ENCODE peak calls at places on chromosomes 16 and 17, in seven cellular contexts. One of them, this sample, is unnamed. For H3K4me1, the result is how much of the 10 kb centered on the place peaks cover.

GRCh38 chr17:77054926-77055325 is 85.8 kb upstream of the SEC14L1 start:
- DNase-seq in stomach: no peak
- DNase-seq in heart right ventricle: no peak
- DNase-seq in PC-3: no peak
- DNase-seq in esophagus squamous epithelium: no peak
- DNase-seq in body of pancreas: no peak
- DNase-seq in upper lobe of left lung: peak
- DNase-seq in this sample: no peak

GRCh38 chr16:57184890-57185445 is 871 bp downstream of the PSME3IP1 start:
- DNase-seq in stomach: no peak
- DNase-seq in heart right ventricle: no peak
- DNase-seq in PC-3: no peak
- DNase-seq in esophagus squamous epithelium: no peak
- DNase-seq in body of pancreas: no peak
- DNase-seq in upper lobe of left lung: no peak
- DNase-seq in this sample: no peak

GRCh38 chr16:57976331-57976796 is 5.4 kb upstream of the CNGB1 start:
- DNase-seq in stomach: no peak
- DNase-seq in heart right ventricle: no peak
- DNase-seq in PC-3: no peak
- DNase-seq in esophagus squamous epithelium: no peak
- DNase-seq in body of pancreas: no peak
- DNase-seq in upper lobe of left lung: no peak
- DNase-seq in this sample: no peak

GRCh38 chr16:21263640-21264211 is 14.4 kb downstream of the CRYM start:
- DNase-seq in stomach: no peak
- DNase-seq in heart right ventricle: no peak
- DNase-seq in PC-3: no peak
- DNase-seq in esophagus squamous epithelium: no peak
- DNase-seq in body of pancreas: no peak
- DNase-seq in upper lobe of left lung: no peak
- DNase-seq in this sample: no peak

GRCh38 chr16:83887088-83887487 is 11.8 kb upstream of the MLYCD start:
- DNase-seq in stomach: peak
- DNase-seq in heart right ventricle: no peak
- DNase-seq in PC-3: peak
- DNase-seq in esophagus squamous epithelium: no peak
- DNase-seq in body of pancreas: peak
- DNase-seq in upper lobe of left lung: no peak
- DNase-seq in this sample: no peak

GRCh38 chr17:8894673-8895578 is 27.5 kb upstream of the PIK3R6 start:
- DNase-seq in stomach: peak
- DNase-seq in heart right ventricle: peak
- DNase-seq in PC-3: peak
- DNase-seq in esophagus squamous epithelium: no peak
- DNase-seq in body of pancreas: peak
- DNase-seq in upper lobe of left lung: no peak
- DNase-seq in this sample: no peak

GRCh38 chr16:49643429-49644142 is 212.3 kb downstream of the ZNF423 start:
- DNase-seq in stomach: no peak
- DNase-seq in heart right ventricle: no peak
- DNase-seq in PC-3: no peak
- DNase-seq in esophagus squamous epithelium: no peak
- DNase-seq in body of pancreas: no peak
- DNase-seq in upper lobe of left lung: no peak
- DNase-seq in this sample: no peak

GRCh38 chr17:3006801-3007200 is 56.6 kb downstream of the OR1D5 start:
- DNase-seq in stomach: no peak
- DNase-seq in heart right ventricle: no peak
- DNase-seq in PC-3: no peak
- DNase-seq in esophagus squamous epithelium: no peak
- DNase-seq in body of pancreas: no peak
- DNase-seq in upper lobe of left lung: no peak
- DNase-seq in this sample: no peak

GRCh38 chr17:61464121-61464905 is 12.1 kb downstream of the TBX4 start:
- DNase-seq in stomach: no peak
- DNase-seq in heart right ventricle: no peak
- DNase-seq in PC-3: no peak
- DNase-seq in esophagus squamous epithelium: no peak
- DNase-seq in body of pancreas: no peak
- DNase-seq in upper lobe of left lung: peak
- DNase-seq in this sample: peak

GRCh38 chr17:81396722-81397313 is 1.6 kb downstream of the BAHCC1 start:
- DNase-seq in stomach: peak
- DNase-seq in heart right ventricle: no peak
- DNase-seq in PC-3: peak
- DNase-seq in esophagus squamous epithelium: no peak
- DNase-seq in body of pancreas: no peak
- DNase-seq in upper lobe of left lung: peak
- DNase-seq in this sample: peak

GRCh38 chr17:7887482-7888183 is 956 bp upstream of the CHD3 start:
- DNase-seq in stomach: peak
- DNase-seq in heart right ventricle: peak
- DNase-seq in PC-3: peak
- DNase-seq in esophagus squamous epithelium: no peak
- DNase-seq in body of pancreas: peak
- DNase-seq in upper lobe of left lung: peak
- DNase-seq in this sample: peak

GRCh38 chr16:10858203-10858602 is 18.8 kb upstream of the CIITA start:
- DNase-seq in stomach: no peak
- DNase-seq in heart right ventricle: no peak
- DNase-seq in PC-3: no peak
- DNase-seq in esophagus squamous epithelium: no peak
- DNase-seq in body of pancreas: no peak
- DNase-seq in upper lobe of left lung: no peak
- DNase-seq in this sample: no peak

GRCh38 chr17:34997355-34997862 is 17.1 kb downstream of the LIG3 start:
- DNase-seq in stomach: peak
- DNase-seq in heart right ventricle: peak
- DNase-seq in PC-3: peak
- DNase-seq in esophagus squamous epithelium: no peak
- DNase-seq in body of pancreas: peak
- DNase-seq in upper lobe of left lung: no peak
- DNase-seq in this sample: peak

GRCh38 chr17:182164-182751 is 808 bp upstream of the DOC2B start:
- DNase-seq in stomach: peak
- DNase-seq in heart right ventricle: no peak
- DNase-seq in PC-3: no peak
- DNase-seq in esophagus squamous epithelium: no peak
- DNase-seq in body of pancreas: peak
- DNase-seq in upper lobe of left lung: no peak
- DNase-seq in this sample: no peak

GRCh38 chr16:66383551-66383950 is 17.1 kb downstream of the CDH5 start:
- DNase-seq in stomach: no peak
- DNase-seq in heart right ventricle: no peak
- DNase-seq in PC-3: no peak
- DNase-seq in esophagus squamous epithelium: no peak
- DNase-seq in body of pancreas: no peak
- DNase-seq in upper lobe of left lung: no peak
- DNase-seq in this sample: no peak

DNA sequence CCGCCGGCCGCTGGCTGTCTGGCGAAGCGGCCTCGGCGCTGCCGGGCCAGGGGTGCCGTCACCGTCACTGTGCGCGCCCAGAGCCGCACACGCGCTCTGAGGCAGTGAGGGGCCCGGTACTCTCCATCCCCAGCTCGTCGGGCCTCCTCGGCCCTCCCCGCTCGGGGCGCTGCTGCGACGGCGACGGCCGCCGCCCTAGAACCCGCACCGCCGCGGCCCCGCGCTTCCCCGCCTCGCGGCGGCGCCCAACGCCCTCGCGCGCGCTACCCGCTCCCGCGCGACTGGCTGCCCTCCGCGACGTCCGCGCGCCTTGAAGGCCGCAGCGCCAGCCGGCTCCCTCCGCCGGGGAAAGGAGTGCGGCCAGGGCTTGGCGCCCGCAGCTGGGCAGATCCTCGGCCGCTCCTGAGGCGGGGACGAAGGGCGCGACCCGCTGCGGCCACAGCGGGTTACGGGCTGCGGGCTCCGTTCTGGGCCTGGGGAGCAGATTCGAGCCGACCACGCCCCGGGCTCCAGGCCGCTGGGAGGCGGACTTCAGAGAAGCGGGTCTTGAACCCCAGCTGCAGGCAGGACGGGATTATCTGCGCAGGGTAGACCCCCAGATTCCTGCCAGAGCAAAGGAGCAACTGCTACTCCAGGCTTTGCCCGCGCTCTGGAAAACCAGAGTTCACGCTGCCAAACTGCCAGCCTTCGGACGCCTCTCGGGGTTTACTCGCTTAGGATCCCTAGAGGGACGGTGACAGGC is at the start of gene ULK2:
- DNase-seq in stomach: peak
- DNase-seq in heart right ventricle: peak
- DNase-seq in PC-3: peak
- DNase-seq in esophagus squamous epithelium: no peak
- DNase-seq in body of pancreas: peak
- DNase-seq in upper lobe of left lung: peak
- DNase-seq in this sample: no peak
- H3K4me3 ChIP-seq in stomach: peak
- H3K4me3 ChIP-seq in heart right ventricle: peak
- H3K4me3 ChIP-seq in PC-3: peak
- H3K4me3 ChIP-seq in esophagus squamous epithelium: peak
- H3K4me3 ChIP-seq in body of pancreas: peak
- H3K4me3 ChIP-seq in upper lobe of left lung: peak
- H3K4me3 ChIP-seq in this sample: peak

GRCh38 chr17:29705352-29705751 is 82.6 kb upstream of the CORO6 start:
- DNase-seq in stomach: no peak
- DNase-seq in heart right ventricle: no peak
- DNase-seq in PC-3: no peak
- DNase-seq in esophagus squamous epithelium: no peak
- DNase-seq in body of pancreas: no peak
- DNase-seq in upper lobe of left lung: no peak
- DNase-seq in this sample: no peak
- H3K27ac ChIP-seq in stomach: peak
- H3K27ac ChIP-seq in heart right ventricle: peak
- H3K27ac ChIP-seq in PC-3: no peak
- H3K27ac ChIP-seq in esophagus squamous epithelium: peak
- H3K27ac ChIP-seq in body of pancreas: no peak
- H3K27ac ChIP-seq in upper lobe of left lung: peak
- H3K27ac ChIP-seq in this sample: peak

GRCh38 chr17:18185832-18186231 is 2.2 kb downstream of the ALKBH5 start:
- DNase-seq in stomach: no peak
- DNase-seq in heart right ventricle: no peak
- DNase-seq in PC-3: no peak
- DNase-seq in esophagus squamous epithelium: no peak
- DNase-seq in body of pancreas: no peak
- DNase-seq in upper lobe of left lung: no peak
- DNase-seq in this sample: no peak
- H3K4me1 ChIP-seq in stomach: half or more
- H3K4me1 ChIP-seq in heart right ventricle: half or more
- H3K4me1 ChIP-seq in PC-3: half or more
- H3K4me1 ChIP-seq in esophagus squamous epithelium: half or more
- H3K4me1 ChIP-seq in body of pancreas: half or more
- H3K4me1 ChIP-seq in upper lobe of left lung: half or more
- H3K4me1 ChIP-seq in this sample: under half

DNA sequence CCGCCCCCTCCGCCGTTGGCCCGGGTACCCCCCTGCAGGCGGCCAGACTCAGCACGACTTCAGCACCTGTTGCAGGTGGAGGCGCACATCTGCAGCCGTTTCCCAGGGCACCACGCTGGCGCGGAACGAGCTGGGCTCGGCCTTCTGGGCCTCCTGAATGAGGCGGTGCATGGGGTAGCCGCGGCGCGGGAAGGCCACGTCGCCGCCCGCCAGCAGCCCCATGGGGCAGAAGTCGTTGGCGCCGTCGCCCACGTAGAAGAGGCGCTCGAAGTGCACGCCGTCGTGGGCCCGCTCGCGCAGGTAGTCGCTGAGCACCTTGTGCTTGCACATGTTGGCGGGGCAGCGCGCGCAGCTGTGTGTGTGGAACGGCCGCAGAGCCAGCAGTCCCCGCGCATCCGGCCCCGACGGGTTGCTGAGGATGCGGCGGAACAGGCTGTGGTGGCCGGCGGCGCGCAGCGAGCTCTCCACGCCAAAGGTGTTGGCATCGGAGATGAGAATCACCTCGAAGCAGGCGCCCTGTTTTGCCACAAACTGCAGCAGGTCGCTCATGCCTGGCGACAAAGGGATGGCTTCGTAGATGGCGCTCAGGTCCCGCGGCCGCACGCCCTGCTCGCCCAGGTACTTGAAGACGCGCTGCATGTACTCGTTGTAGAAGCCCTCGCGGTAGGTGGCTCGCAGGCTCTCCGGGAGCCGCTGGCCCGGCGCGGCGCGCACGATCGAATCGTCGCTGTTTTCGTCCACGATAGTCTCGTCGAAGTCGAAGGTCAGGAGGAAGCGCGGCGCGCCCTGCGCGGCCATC is 6.2 kb downstream of the PHOSPHO1 start:
- DNase-seq in stomach: peak
- DNase-seq in heart right ventricle: no peak
- DNase-seq in PC-3: no peak
- DNase-seq in esophagus squamous epithelium: no peak
- DNase-seq in body of pancreas: no peak
- DNase-seq in upper lobe of left lung: peak
- DNase-seq in this sample: peak
- H3K4me3 ChIP-seq in stomach: peak
- H3K4me3 ChIP-seq in heart right ventricle: peak
- H3K4me3 ChIP-seq in PC-3: peak
- H3K4me3 ChIP-seq in esophagus squamous epithelium: peak
- H3K4me3 ChIP-seq in body of pancreas: no peak
- H3K4me3 ChIP-seq in upper lobe of left lung: no peak
- H3K4me3 ChIP-seq in this sample: peak

GRCh38 chr16:89507834-89508590 is at the start of gene SPG7:
- DNase-seq in stomach: peak
- DNase-seq in heart right ventricle: peak
- DNase-seq in PC-3: peak
- DNase-seq in esophagus squamous epithelium: peak
- DNase-seq in body of pancreas: peak
- DNase-seq in upper lobe of left lung: peak
- DNase-seq in this sample: peak

GRCh38 chr16:89507219-89507833 is 877 bp upstream of the SPG7 start:
- DNase-seq in stomach: peak
- DNase-seq in heart right ventricle: no peak
- DNase-seq in PC-3: no peak
- DNase-seq in esophagus squamous epithelium: no peak
- DNase-seq in body of pancreas: no peak
- DNase-seq in upper lobe of left lung: no peak
- DNase-seq in this sample: no peak

GRCh38 chr16:89506113-89506504 is 2.1 kb upstream of the SPG7 start:
- DNase-seq in stomach: peak
- DNase-seq in heart right ventricle: no peak
- DNase-seq in PC-3: no peak
- DNase-seq in esophagus squamous epithelium: no peak
- DNase-seq in body of pancreas: no peak
- DNase-seq in upper lobe of left lung: no peak
- DNase-seq in this sample: no peak

GRCh38 chr16:89505204-89506112 is 2.7 kb upstream of the SPG7 start:
- DNase-seq in stomach: peak
- DNase-seq in heart right ventricle: peak
- DNase-seq in PC-3: peak
- DNase-seq in esophagus squamous epithelium: peak
- DNase-seq in body of pancreas: peak
- DNase-seq in upper lobe of left lung: no peak
- DNase-seq in this sample: peak

GRCh38 chr16:89506791-89507191 is 1.4 kb upstream of the SPG7 start:
- DNase-seq in stomach: no peak
- DNase-seq in heart right ventricle: no peak
- DNase-seq in PC-3: no peak
- DNase-seq in esophagus squamous epithelium: no peak
- DNase-seq in body of pancreas: no peak
- DNase-seq in upper lobe of left lung: no peak
- DNase-seq in this sample: no peak
- H3K27ac ChIP-seq in stomach: peak
- H3K27ac ChIP-seq in heart right ventricle: peak
- H3K27ac ChIP-seq in PC-3: peak
- H3K27ac ChIP-seq in esophagus squamous epithelium: peak
- H3K27ac ChIP-seq in body of pancreas: peak
- H3K27ac ChIP-seq in upper lobe of left lung: peak
- H3K27ac ChIP-seq in this sample: peak

This sample was measured in Peyer's patch.